ENCODE peak calls at places on chromosomes 11 and 22, in ten cellular contexts. Z, M, I, H, C, U, L, G, J and E are unnamed samples.

GRCh38 chr11:37849731-37850130 is 1251.7 kb upstream of the RAG2 start:
- DNase-seq in I (no peak), M (no peak), Z (no peak), J (no peak), G (no peak), C (no peak), L (no peak), H (no peak), U (no peak), E (no peak)

GRCh38 chr11:10147195-10147594 is 146.8 kb downstream of the SBF2 start:
- DNase-seq in M (no peak), H (no peak), J (no peak), G (no peak), L (no peak), C (no peak), I (no peak), U (no peak), Z (no peak), E (no peak)

GRCh38 chr22:47201996-47202818 is 439.8 kb downstream of the TBC1D22A start:
- DNase-seq in M (no peak), H (no peak), C (no peak), J (no peak), L (no peak), Z (no peak), G (no peak), U (no peak), I (no peak), E (no peak)

GRCh38 chr11:34633990-34634725 is 13.3 kb downstream of the EHF start:
- DNase-seq in Z (peak), I (peak), L (no peak), G (no peak), H (no peak), U (no peak), J (no peak), M (no peak), C (no peak), E (no peak)

GRCh38 chr22:39264344-39265116 is 19.7 kb upstream of the PDGFB start:
- DNase-seq in L (no peak), H (no peak), Z (no peak), J (no peak), G (no peak), M (no peak), C (no peak), I (no peak), U (no peak), E (peak)

GRCh38 chr11:128890543-128891409 is at the start of gene KCNJ5:
- DNase-seq in C (peak), J (peak), M (peak), I (no peak), L (peak), U (peak), Z (no peak), H (no peak), G (no peak), E (no peak)

GRCh38 chr22:36871669-36872081 is 10.9 kb downstream of the NCF4 start:
- DNase-seq in G (no peak), C (no peak), U (no peak), L (no peak), H (no peak), M (no peak), I (no peak), J (no peak), Z (no peak), E (no peak)

GRCh38 chr11:33622231-33622630 is 78.4 kb downstream of the C11orf91 start:
- DNase-seq in H (no peak), Z (peak), G (no peak), M (no peak), U (no peak), L (no peak), I (peak), J (no peak), C (no peak), E (no peak)

GRCh38 chr11:6219359-6219758 is 14.0 kb downstream of the C11orf42 start:
- DNase-seq in Z (peak), J (no peak), H (peak), G (no peak), I (peak), M (peak), U (no peak), L (no peak), C (no peak), E (peak)

GRCh38 chr22:37556750-37557149 is 3.5 kb upstream of the CDC42EP1 start:
- DNase-seq in G (no peak), Z (no peak), J (no peak), C (no peak), L (no peak), U (no peak), I (no peak), M (no peak), H (no peak), E (no peak)

GRCh38 chr11:64081663-64082442 is 46.1 kb downstream of the FLRT1 start:
- DNase-seq in L (peak), G (no peak), H (no peak), U (no peak), Z (no peak), J (no peak), C (no peak), M (no peak), I (no peak), E (no peak)

DNA sequence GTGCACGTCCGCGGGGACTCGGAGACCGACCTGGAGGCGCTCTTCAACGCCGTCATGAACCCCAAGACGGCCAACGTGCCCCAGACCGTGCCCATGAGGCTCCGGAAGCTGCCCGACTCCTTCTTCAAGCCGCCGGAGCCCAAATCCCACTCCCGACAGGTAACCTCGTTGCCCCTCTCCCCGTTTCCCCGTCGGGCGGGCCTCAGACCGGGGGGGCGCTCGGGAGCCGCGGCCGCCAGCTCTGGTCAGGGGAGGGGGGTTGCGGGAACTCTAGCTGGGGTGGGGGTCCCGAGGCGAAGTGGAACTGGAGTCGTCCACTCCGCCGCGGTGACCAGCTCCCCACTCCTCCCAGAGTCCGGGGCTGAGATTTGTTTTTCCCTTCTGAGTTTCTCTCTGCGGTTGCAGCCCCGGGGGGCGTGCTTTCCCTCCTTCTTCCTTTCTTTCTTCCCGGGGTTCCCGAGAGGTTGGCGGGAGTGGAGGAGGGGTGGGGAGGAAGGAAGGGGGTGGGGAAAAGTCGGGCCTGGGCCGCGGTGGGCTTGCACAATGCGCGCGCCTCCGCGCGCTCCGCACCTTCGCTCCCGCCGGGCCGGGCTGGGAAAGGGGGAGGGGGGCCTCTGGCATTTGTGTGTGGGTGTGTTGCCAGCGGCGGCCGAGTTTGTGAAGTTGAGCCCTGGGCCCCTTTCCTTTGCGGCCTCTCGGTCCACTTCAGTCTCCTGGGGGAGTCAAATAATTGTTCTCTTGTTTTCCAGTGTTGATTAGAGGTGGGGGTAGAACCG is 952 bp downstream of the YAP1 start:
- DNase-seq in G (no peak), M (peak), J (peak), L (peak), C (peak), H (peak), Z (peak), U (peak), I (peak), E (peak)
- TF ChIP-seq CTCF in G (no peak), M (no peak), J (peak), L (no peak), C (no peak), H (peak), Z (peak), U (no peak), I (peak), E (peak)

DNA sequence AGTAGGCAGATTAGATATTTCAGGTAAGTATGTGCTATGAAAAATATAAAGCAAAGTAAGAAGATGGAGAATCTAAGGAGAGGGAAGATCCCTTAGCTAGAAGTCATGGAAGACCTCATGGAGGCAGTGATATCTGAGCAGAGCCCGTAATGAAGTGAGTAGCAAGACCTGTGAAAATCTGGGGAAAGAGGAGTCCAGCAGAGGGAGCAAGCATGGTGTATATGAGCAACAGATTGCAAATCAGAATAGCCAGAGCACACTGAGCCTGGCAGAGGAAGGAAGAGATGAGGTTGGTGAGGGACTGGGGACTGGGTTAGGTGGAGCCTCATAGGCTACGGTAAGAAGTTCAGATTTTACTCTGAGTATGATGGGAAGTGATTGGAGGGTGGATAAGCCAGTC is 9.4 kb downstream of the LHFPL7 start:
- DNase-seq in J (peak), L (no peak), C (peak), G (no peak), H (no peak), I (peak), M (no peak), U (no peak), Z (no peak), E (no peak)
- TF ChIP-seq CTCF in J (peak), L (no peak), C (peak), G (no peak), H (no peak), I (peak), M (no peak), U (peak), Z (no peak), E (no peak)

DNA sequence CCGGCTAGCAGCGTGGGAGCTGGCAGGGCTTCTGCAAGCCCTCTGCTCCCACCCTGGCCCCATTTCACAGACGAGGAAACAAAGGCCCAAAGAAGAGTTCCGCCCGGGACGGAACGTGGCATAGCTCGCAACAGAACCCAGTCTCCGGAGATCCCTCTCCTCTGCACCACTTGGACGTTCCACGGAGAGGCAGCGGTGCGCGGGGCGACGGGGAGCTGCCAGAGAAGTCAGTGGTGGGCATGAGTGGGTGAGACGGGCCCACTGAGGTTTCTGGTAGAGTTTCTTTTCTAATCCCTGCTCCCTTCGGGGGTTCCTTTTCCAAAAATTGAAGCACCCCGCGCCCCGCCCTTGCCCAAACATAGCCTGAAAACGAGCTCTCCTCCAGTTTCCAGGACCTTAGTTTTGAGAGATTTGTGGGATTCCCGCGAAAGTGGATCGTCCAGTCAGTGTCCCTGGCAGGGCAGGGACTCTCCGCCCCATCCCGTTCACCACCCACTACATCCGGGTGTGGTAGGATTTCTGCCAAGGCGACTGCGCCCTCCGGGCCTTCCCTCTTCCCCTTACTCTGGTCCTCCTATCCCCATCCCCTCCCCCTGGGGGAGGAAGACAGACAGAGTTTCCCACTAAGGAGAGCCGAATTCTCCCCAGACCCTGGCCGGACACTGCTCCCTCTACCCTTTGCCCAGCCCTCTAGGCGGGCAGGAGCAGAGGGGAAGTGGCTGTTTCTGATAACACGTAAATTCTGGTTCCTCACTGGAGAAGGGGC is 764 bp upstream of the NECTIN1 start:
- DNase-seq in U (no peak), Z (peak), M (peak), H (peak), I (peak), J (no peak), C (no peak), L (peak), G (no peak), E (peak)
- TF ChIP-seq CTCF in U (peak), Z (no peak), M (no peak), H (no peak), I (no peak), J (no peak), C (peak), L (no peak), G (no peak), E (peak)

GRCh38 chr22:41831828-41832552 is 915 bp upstream of the SREBF2 start:
- DNase-seq in L (no peak), H (no peak), I (peak), C (no peak), J (no peak), U (no peak), M (no peak), Z (peak), G (no peak), E (no peak)
- TF ChIP-seq CTCF in L (no peak), H (no peak), I (no peak), C (no peak), J (no peak), U (no peak), M (no peak), Z (no peak), G (no peak), E (no peak)

GRCh38 chr22:45925811-45926351 is 51.1 kb downstream of the WNT7B start:
- DNase-seq in Z (no peak), L (no peak), J (no peak), U (no peak), M (no peak), I (peak), H (no peak), C (no peak), G (no peak), E (no peak)
- TF ChIP-seq CTCF in Z (no peak), L (no peak), J (no peak), U (no peak), M (no peak), I (no peak), H (no peak), C (no peak), G (no peak), E (no peak)

GRCh38 chr11:27701262-27702105 is 1.2 kb upstream of the BDNF start:
- DNase-seq in M (peak), G (no peak), I (peak), L (no peak), U (peak), C (no peak), H (peak), J (peak), Z (peak), E (peak)

GRCh38 chr11:27699242-27699925 is 871 bp downstream of the BDNF start:
- DNase-seq in H (no peak), J (peak), Z (peak), I (no peak), L (no peak), G (no peak), U (peak), M (no peak), C (peak), E (no peak)

GRCh38 chr11:27698872-27699241 is 1.4 kb downstream of the BDNF start:
- DNase-seq in L (peak), G (no peak), U (peak), C (peak), M (peak), H (peak), Z (peak), J (peak), I (peak), E (peak)

GRCh38 chr11:27699926-27700350 is 317 bp downstream of the BDNF start:
- DNase-seq in G (no peak), M (peak), I (peak), U (no peak), L (no peak), Z (no peak), J (no peak), H (no peak), C (no peak), E (no peak)

GRCh38 chr11:27700351-27701261 is at the start of gene BDNF:
- DNase-seq in U (peak), M (peak), H (no peak), J (peak), G (no peak), C (no peak), L (no peak), Z (peak), I (peak), E (peak)
- TF ChIP-seq CTCF in U (no peak), M (no peak), H (no peak), J (no peak), G (no peak), C (no peak), L (no peak), Z (no peak), I (no peak), E (no peak)